ENCODE peak calls at places on chromosome 3, in five cellular contexts. E is psoas muscle; D is CD8-positive, alpha-beta T cell; A is RPMI7951; G is fibroblast of pulmonary artery. W is an unnamed sample.

GRCh38 chr3:114376091-114376490 is 82.3 kb downstream of the TIGIT start:
- DNase-seq in E (no peak), D (no peak), A (no peak), G (peak; percentile 63), W (no peak)

GRCh38 chr3:188975612-188976314 is 196.0 kb upstream of the TPRG1 start:
- DNase-seq in E (no peak), D (no peak), A (peak; percentile 83), G (no peak), W (no peak)

GRCh38 chr3:62755285-62755684 is 119.9 kb downstream of the CADPS start:
- DNase-seq in E (no peak), D (no peak), A (peak; percentile 72), G (no peak), W (no peak)

GRCh38 chr3:138774529-138775253 is 60.0 kb downstream of the PIK3CB start:
- DNase-seq in E (no peak), D (no peak), A (peak; percentile 99), G (peak; percentile 98), W (peak; percentile 60)

GRCh38 chr3:156705761-156706631 is 31.6 kb downstream of the TIPARP start:
- DNase-seq in E (no peak), D (no peak), A (no peak), G (no peak), W (no peak)

GRCh38 chr3:111735271-111735758 is 123.8 kb upstream of the PHLDB2 start:
- DNase-seq in E (no peak), D (no peak), A (peak; percentile 98), G (peak; percentile 91), W (no peak)

GRCh38 chr3:139546772-139547171 is 7.2 kb upstream of the RBP1 start:
- DNase-seq in E (no peak), D (no peak), A (no peak), G (no peak), W (no peak)

GRCh38 chr3:40780341-40780800 is 255.6 kb downstream of the ZNF621 start:
- DNase-seq in E (peak; percentile 85), D (no peak), A (peak; percentile 99), G (peak; percentile 64), W (peak; percentile 70)

GRCh38 chr3:133905376-133905775 is 9.7 kb upstream of the RAB6B start:
- DNase-seq in E (no peak), D (no peak), A (no peak), G (no peak), W (no peak)

GRCh38 chr3:186219211-186219638 is 110.3 kb upstream of the ETV5 start:
- DNase-seq in E (peak; percentile 91), D (no peak), A (peak; percentile 13), G (no peak), W (no peak)

GRCh38 chr3:122923611-122924010 is 104.0 kb downstream of the SEMA5B start:
- DNase-seq in E (no peak), D (no peak), A (no peak), G (no peak), W (no peak)

GRCh38 chr3:126434931-126435411 is 40.3 kb downstream of the CFAP100 start:
- DNase-seq in E (no peak), D (no peak), A (no peak), G (no peak), W (peak; percentile 19)

GRCh38 chr3:105835606-105836005 is 33.2 kb downstream of the CBLB start:
- DNase-seq in E (no peak), D (no peak), A (no peak), G (no peak), W (no peak)

GRCh38 chr3:139797724-139798343 is 120.1 kb upstream of the NMNAT3 start:
- DNase-seq in E (no peak), D (no peak), A (peak; percentile 52), G (peak; percentile 43), W (no peak)

GRCh38 chr3:18035641-18036466 is 293.4 kb upstream of the TBC1D5 start:
- DNase-seq in E (no peak), D (no peak), A (no peak), G (no peak), W (no peak)

GRCh38 chr3:139456391-139456790 is 19.9 kb downstream of the RBP2 start:
- DNase-seq in E (no peak), D (no peak), A (no peak), G (no peak), W (no peak)

GRCh38 chr3:57079221-57079831 is 18.9 kb downstream of the SPATA12 start:
- DNase-seq in E (no peak), D (no peak), A (peak; percentile 65), G (no peak), W (peak; percentile 53)

GRCh38 chr3:184058029-184058428 is 5.2 kb downstream of the HTR3C start:
- DNase-seq in E (no peak), D (no peak), A (peak; percentile 7), G (peak; percentile 18), W (no peak)

GRCh38 chr3:185560676-185561075 is 8.3 kb upstream of the LIPH start:
- DNase-seq in E (no peak), D (no peak), A (no peak), G (no peak), W (no peak)

GRCh38 chr3:125148836-125149235 is 63.7 kb downstream of the SLC12A8 start:
- DNase-seq in E (peak; percentile 74), D (no peak), A (no peak), G (no peak), W (no peak)